ENCODE peak calls at places on chromosomes 7 and 10, in eight cellular contexts. L is stimulated activated CD4-positive, alpha-beta T cell treated with anti-CD3 and anti-CD28 coated beads, Interleukin-4, amount 100 ng/mL, for 4 hours; V is mesothelial cell of epicardium; W is testis; K is NCI-H1417; J is substantia nigra; Q is astrocyte of the hippocampus; Z is activated CD4-positive, alpha-beta T cell treated with anti-CD3 and anti-CD28 coated beads, Interleukin-2, amount 10 ng/mL, durations not matched to agents 7 days and 5 days. M is an unnamed sample.

GRCh38 chr7:1767524-1767923 is 97.4 kb downstream of the ELFN1 start:
- DNase-seq in V (no peak), K (no peak), Z (no peak), W (no peak), J (no peak), L (no peak), Q (no peak), M (no peak)

GRCh38 chr7:19491821-19492452 is 216.9 kb downstream of the POLR1F start:
- DNase-seq in Q (peak; percentile 53), J (no peak), L (no peak), V (no peak), K (peak; percentile 26), Z (peak; percentile 18), W (peak; percentile 25), M (no peak)

GRCh38 chr10:131644864-131645658 is 255.7 kb upstream of the PPP2R2D start:
- DNase-seq in Z (no peak), Q (no peak), J (no peak), K (no peak), W (no peak), L (no peak), V (no peak), M (no peak)

GRCh38 chr7:150403376-150404171 is 24.4 kb downstream of the ZNF775 start:
- DNase-seq in J (no peak), K (no peak), W (no peak), Q (no peak), V (no peak), L (no peak), Z (no peak), M (no peak)

GRCh38 chr10:103765981-103766380 is 89.4 kb downstream of the SH3PXD2A start:
- DNase-seq in W (no peak), Z (peak; percentile 78), Q (peak; percentile 28), L (peak; percentile 66), J (no peak), K (no peak), V (no peak), M (peak; percentile 66)

GRCh38 chr7:133529861-133530260 is 277.0 kb downstream of the EXOC4 start:
- DNase-seq in Z (no peak), L (no peak), K (peak; percentile 87), W (no peak), J (no peak), V (no peak), Q (no peak), M (no peak)

GRCh38 chr10:74746813-74747212 is 79.6 kb upstream of the KAT6B start:
- DNase-seq in V (no peak), Z (no peak), W (no peak), K (no peak), Q (no peak), J (no peak), L (no peak), M (no peak)

GRCh38 chr7:15801565-15801964 is 115.1 kb upstream of the MEOX2 start:
- DNase-seq in Z (no peak), Q (peak; percentile 78), K (peak; percentile 16), W (peak; percentile 70), J (no peak), V (no peak), L (no peak), M (no peak)

GRCh38 chr10:77798940-77799339 is 127.6 kb downstream of the DLG5 start:
- DNase-seq in V (no peak), K (no peak), Q (peak; percentile 22), W (no peak), J (no peak), Z (no peak), L (no peak), M (no peak)

GRCh38 chr7:28083159-28083997 is 97.2 kb downstream of the JAZF1 start:
- DNase-seq in W (peak; percentile 80), L (no peak), V (no peak), Q (no peak), K (no peak), Z (no peak), J (no peak), M (no peak)

GRCh38 chr10:110069502-110069982 is 61.8 kb downstream of the ADD3 start:
- DNase-seq in J (no peak), Q (peak; percentile 16), K (no peak), L (no peak), Z (peak; percentile 33), V (no peak), W (no peak), M (no peak)

GRCh38 chr7:82625377-82625776 is 181.8 kb upstream of the CACNA2D1 start:
- DNase-seq in V (no peak), W (no peak), Q (no peak), J (no peak), K (no peak), Z (no peak), L (no peak), M (no peak)

GRCh38 chr10:86300931-86301330 is 65.7 kb downstream of the GRID1 start:
- DNase-seq in W (no peak), J (no peak), K (no peak), L (no peak), Q (no peak), Z (no peak), V (no peak), M (no peak)

GRCh38 chr10:70692043-70692603 is 19.8 kb downstream of the ADAMTS14 start:
- DNase-seq in V (no peak), W (no peak), Q (no peak), L (no peak), Z (no peak), J (no peak), K (no peak), M (no peak)

GRCh38 chr10:3295501-3296005 is 123.0 kb upstream of the PITRM1 start:
- DNase-seq in V (no peak), L (no peak), Q (no peak), K (no peak), W (no peak), Z (no peak), J (no peak), M (no peak)

GRCh38 chr7:127245582-127245981 is 7.2 kb downstream of the GRM8 start:
- DNase-seq in W (no peak), Z (no peak), K (peak; percentile 21), J (no peak), L (no peak), Q (no peak), V (no peak), M (no peak)

GRCh38 chr7:37908221-37908788 is 8.3 kb downstream of the SFRP4 start:
- DNase-seq in L (no peak), Q (peak; percentile 87), V (no peak), J (no peak), W (no peak), K (no peak), Z (no peak), M (no peak)

GRCh38 chr10:17123062-17123661 is 6.4 kb downstream of the CUBN start:
- DNase-seq in K (no peak), W (no peak), L (no peak), Z (no peak), V (no peak), Q (peak; percentile 87), J (no peak), M (no peak)

GRCh38 chr7:130463553-130464434 is 23.0 kb upstream of the CEP41 start:
- DNase-seq in Q (no peak), Z (no peak), L (no peak), W (no peak), K (peak; percentile 68), J (no peak), V (no peak), M (no peak)

GRCh38 chr7:50591480-50592438 is 26.6 kb upstream of the DDC start:
- DNase-seq in K (peak; percentile 86), L (no peak), W (no peak), J (no peak), V (no peak), Q (no peak), Z (no peak), M (no peak)

GRCh38 chr7:22400933-22401553 is 44.1 kb upstream of the RAPGEF5 start:
- DNase-seq in L (no peak), Z (no peak), Q (no peak), K (no peak), W (no peak), V (no peak), J (no peak), M (no peak)

GRCh38 chr10:48625013-48625412 is 20.1 kb upstream of the ARHGAP22 start:
- DNase-seq in V (no peak), Z (no peak), L (no peak), W (no peak), K (no peak), Q (no peak), J (no peak), M (no peak)

GRCh38 chr7:139739863-139740597 is 37.8 kb downstream of the HIPK2 start:
- DNase-seq in V (no peak), K (peak; percentile 33), J (peak; percentile 53), Z (no peak), Q (no peak), W (no peak), L (no peak), M (no peak)

GRCh38 chr10:91249700-91250099 is 29.2 kb downstream of the PCGF5 start:
- DNase-seq in Z (no peak), V (no peak), J (no peak), K (no peak), W (no peak), Q (no peak), L (no peak), M (no peak)

GRCh38 chr7:25913574-25914224 is 238.3 kb upstream of the NFE2L3 start:
- DNase-seq in L (no peak), Q (no peak), Z (no peak), J (no peak), W (no peak), V (no peak), K (peak; percentile 29), M (no peak)

GRCh38 chr7:150941983-150942590 is 36.0 kb downstream of the KCNH2 start:
- DNase-seq in Q (no peak), K (peak; percentile 89), Z (peak; percentile 74), V (no peak), W (peak; percentile 15), L (peak; percentile 23), J (no peak), M (no peak)

GRCh38 chr10:90378524-90379076 is 479.2 kb downstream of the HTR7 start:
- DNase-seq in Q (no peak), V (no peak), K (no peak), W (no peak), L (no peak), J (no peak), Z (no peak), M (no peak)

GRCh38 chr10:47449979-47450378 is 33.9 kb downstream of the ANXA8 start:
- DNase-seq in J (no peak), W (no peak), K (no peak), L (no peak), Z (no peak), Q (no peak), V (no peak), M (no peak)

GRCh38 chr10:82953909-82954308 is 1078.9 kb downstream of the NRG3 start:
- DNase-seq in L (no peak), W (no peak), K (no peak), Q (no peak), J (no peak), V (no peak), Z (no peak), M (no peak)